ENCODE peak calls at places on chromosomes 16 and 17, in four cellular contexts. V is body of pancreas, O is stomach, I is right lobe of liver. U is an unnamed sample. For H3K27me3 and H3K4me1, the result is how much of the 10 kb centered on the place peaks cover.

GRCh38 chr17:46010597-46011186 is 11.6 kb downstream of the STH start:
- DNase-seq in V (no peak), O (no peak), I (no peak), U (no peak)

GRCh38 chr17:44555056-44555455 is 2.2 kb upstream of the FZD2 start:
- DNase-seq in V (no peak), O (no peak), I (no peak), U (no peak)

GRCh38 chr17:57045868-57046671 is 39.0 kb upstream of the AKAP1 start:
- DNase-seq in V (no peak), O (peak), I (peak), U (peak)

GRCh38 chr16:20851601-20852000 is 45.3 kb downstream of the REXO5 start:
- DNase-seq in V (peak), O (peak), I (peak), U (peak)

GRCh38 chr17:62790554-62790953 is 17.6 kb downstream of the MARCHF10 start:
- DNase-seq in V (no peak), O (no peak), I (no peak), U (no peak)

GRCh38 chr16:23874613-23875294 is 39.0 kb downstream of the PRKCB start:
- DNase-seq in V (no peak), O (no peak), I (no peak), U (no peak)

GRCh38 chr17:76383645-76384221 is 676 bp upstream of the SPHK1 start:
- DNase-seq in V (peak), O (peak), I (no peak), U (peak)

GRCh38 chr17:27415090-27415795 is 41.0 kb upstream of the KSR1 start:
- DNase-seq in V (no peak), O (no peak), I (no peak), U (no peak)

GRCh38 chr17:74085434-74085833 is 118.0 kb upstream of the RPL38 start:
- DNase-seq in V (no peak), O (no peak), I (no peak), U (no peak)

GRCh38 chr16:89009343-89010209 is 32.6 kb upstream of the CBFA2T3 start:
- DNase-seq in V (peak), O (no peak), I (no peak), U (no peak)

GRCh38 chr16:66841366-66841765 is 2.8 kb upstream of the CA7 start:
- DNase-seq in V (no peak), O (peak), I (no peak), U (no peak)

GRCh38 chr17:61966201-61966600 is 38.4 kb upstream of the INTS2 start:
- DNase-seq in V (no peak), O (no peak), I (no peak), U (no peak)

GRCh38 chr17:51643702-51644490 is 383.6 kb downstream of the UTP18 start:
- DNase-seq in V (no peak), O (no peak), I (no peak), U (no peak)

GRCh38 chr16:72094266-72094610 is 591 bp downstream of the DHX38 start:
- DNase-seq in V (no peak), O (no peak), I (no peak), U (no peak)

GRCh38 chr17:76442341-76443338 is 10.3 kb downstream of the UBE2O start:
- DNase-seq in V (no peak), O (no peak), I (no peak), U (no peak)

DNA sequence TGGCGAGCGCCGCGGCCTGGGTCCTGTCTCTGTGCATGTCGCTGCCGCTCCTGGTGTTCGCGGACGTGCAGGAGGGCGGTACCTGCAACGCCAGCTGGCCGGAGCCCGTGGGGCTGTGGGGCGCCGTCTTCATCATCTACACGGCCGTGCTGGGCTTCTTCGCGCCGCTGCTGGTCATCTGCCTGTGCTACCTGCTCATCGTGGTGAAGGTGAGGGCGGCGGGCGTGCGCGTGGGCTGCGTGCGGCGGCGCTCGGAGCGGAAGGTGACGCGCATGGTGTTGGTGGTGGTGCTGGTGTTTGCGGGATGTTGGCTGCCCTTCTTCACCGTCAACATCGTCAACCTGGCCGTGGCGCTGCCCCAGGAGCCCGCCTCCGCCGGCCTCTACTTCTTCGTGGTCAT is 6.8 kb downstream of the SSTR5 start:
- DNase-seq in V (no peak), O (no peak), I (no peak), U (no peak)
- H3K27me3 ChIP-seq in V (under half), O (under half), I (under half), U (under half)

GRCh38 chr16:1998852-1999801 is 9.4 kb downstream of the SYNGR3 start:
- DNase-seq in V (no peak), O (no peak), I (no peak), U (no peak)
- TF ChIP-seq POLR2A in V (no peak), O (no peak), I (no peak), U (no peak)

GRCh38 chr17:81099888-81100287 is 64.9 kb downstream of the BAIAP2 start:
- DNase-seq in V (no peak), O (no peak), I (no peak), U (no peak)
- H3K4me1 ChIP-seq in V (under half), O (under half), I (under half), U (under half)

DNA sequence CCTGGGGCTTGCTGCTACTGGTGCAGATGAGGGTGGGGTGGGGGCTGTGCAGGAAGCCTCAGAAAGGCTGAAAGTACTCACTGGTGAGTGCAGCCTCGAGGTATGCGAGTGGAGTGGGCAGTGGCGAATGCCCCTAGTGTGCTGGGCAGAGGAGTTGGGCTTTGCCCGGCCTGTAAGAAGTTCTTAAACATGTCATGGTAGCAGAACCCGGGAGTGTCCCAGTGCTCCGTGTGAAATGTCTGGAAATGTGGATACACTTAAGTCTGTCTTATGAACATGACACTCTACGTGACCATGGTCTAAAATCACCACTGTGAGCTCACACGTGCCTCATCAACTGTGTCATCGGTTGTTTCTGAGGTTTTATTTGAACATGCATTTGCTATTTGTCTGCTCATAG is 1.7 kb downstream of the SMTNL2 start:
- DNase-seq in V (no peak), O (no peak), I (no peak), U (no peak)
- H3K27me3 ChIP-seq in V (under half), O (under half), I (under half), U (under half)

DNA sequence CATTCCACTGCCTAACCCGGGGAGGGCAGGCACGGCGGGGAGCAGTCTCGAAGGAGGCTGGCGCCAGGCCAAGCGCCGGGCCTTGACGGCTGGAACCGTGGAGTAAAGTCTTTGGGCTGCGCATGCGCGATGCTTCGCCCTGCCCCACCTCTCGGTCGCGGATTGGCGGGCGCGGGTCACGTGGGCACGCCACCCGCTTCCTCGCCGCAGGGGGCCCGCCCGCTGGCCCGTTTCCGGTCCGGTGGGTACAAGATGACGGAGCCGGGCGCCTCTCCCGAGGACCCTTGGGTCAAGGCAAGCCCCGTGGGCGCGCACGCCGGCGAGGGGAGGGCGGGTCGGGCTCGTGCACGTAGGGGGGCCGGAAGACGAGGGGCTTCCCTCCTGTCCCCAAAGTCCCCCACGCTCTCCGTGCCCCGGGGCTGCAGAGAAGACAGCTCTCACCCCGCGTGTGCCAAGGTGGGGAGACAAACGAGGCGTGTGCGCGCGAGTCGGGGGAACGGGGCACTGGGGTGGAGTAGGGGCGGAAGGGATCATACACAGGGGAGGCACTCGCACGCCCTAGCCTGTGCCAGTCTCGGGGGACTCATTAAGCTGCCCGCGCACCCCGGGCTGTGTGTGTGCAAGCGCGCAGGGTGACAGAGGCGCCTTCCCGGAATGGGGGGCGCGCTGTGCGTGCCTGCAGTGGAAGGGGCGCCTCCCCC is at the start of gene MLX:
- DNase-seq in V (peak), O (peak), I (peak), U (peak)
- TF ChIP-seq POLR2A in V (peak), O (no peak), I (peak), U (peak)

GRCh38 chr16:11057696-11058345 is 113.5 kb downstream of the CLEC16A start:
- DNase-seq in V (no peak), O (no peak), I (no peak), U (no peak)

GRCh38 chr16:11056090-11056988 is 112.0 kb downstream of the CLEC16A start:
- DNase-seq in V (no peak), O (no peak), I (no peak), U (no peak)

GRCh38 chr16:11059588-11059987 is 115.2 kb downstream of the CLEC16A start:
- DNase-seq in V (no peak), O (no peak), I (no peak), U (no peak)

GRCh38 chr16:11058820-11059219 is 114.5 kb downstream of the CLEC16A start:
- DNase-seq in V (no peak), O (no peak), I (no peak), U (peak)

DNA sequence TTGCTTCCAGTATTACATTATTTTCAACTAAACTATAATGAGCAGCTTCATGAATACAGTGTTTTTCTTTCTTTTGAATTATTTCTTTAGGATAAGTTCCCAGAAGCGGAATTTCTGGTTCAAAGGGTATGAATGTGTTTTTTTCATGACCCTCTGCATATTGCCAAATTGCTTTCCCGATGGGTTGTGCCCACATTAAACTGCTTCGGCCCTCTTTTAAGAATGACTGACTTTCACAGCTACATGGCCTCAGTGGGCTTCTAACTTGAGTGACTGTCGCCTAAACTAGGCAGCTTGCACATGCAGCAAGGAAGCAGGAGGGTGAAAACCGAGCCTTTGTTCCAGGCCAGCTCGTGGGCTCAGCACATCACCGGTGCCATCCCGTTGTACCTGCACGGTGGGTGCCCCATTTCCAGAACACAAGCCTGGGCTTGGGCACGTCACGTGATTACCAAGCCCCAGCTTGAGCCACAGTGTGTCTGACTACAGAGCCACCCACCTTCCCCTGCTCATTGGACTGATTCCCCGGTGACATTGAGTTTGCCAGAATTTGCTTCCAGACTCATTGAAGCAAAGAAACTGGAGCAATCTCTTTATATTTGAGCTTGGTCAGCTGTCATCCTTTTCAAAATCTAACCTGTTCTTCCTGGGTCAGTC is 112.8 kb downstream of the CLEC16A start:
- DNase-seq in V (no peak), O (no peak), I (no peak), U (no peak)
- H3K4me1 ChIP-seq in V (under half), O (under half), I (under half), U (under half)

GRCh38 chr16:49275870-49276269 is 5.8 kb downstream of the CBLN1 start:
- DNase-seq in V (no peak), O (no peak), I (no peak), U (no peak)
- H3K27me3 ChIP-seq in V (under half), O (under half), I (under half), U (under half)

DNA sequence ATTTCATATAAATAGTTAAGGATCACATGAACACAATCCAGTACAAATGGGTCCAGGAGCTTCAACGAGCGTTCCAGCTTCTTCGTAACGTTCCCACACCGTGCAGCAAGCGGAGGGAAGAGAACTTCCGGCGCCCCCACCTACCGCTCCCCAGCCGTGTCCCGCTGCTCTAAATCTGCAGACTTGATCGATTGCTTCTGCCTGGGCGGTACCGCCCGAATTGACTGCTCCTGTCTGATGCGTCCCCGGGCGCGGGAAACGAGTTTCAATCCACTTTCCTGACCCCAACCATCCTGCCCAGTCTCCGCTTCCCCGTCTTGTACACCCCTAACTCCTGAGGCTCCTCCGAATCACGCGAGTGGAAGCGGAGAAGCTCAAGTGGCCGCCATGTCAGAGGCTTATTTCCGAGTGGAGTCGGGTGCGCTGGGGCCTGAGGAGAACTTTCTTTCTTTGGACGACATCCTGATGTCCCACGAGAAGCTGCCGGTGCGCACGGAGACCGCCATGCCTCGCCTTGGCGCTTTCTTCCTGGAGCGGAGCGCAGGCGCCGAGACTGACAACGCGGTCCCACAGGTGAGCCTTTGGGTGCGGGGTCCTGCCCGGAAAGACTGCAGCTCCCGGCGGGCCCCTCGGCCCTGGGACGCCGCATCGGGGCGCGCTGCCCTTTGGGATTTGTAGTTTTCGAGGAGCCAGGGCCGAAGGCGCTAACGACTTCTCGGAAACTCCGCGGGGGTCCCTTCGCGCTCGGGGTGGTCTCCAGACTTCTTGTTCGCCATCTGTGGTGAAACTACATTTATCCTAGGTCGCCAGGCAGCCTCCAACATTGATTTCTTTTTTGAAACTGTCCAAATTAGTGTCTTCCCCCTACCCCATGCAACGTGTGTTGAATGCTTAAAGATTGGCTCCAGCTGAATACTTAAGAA is at the start of gene GINS3:
- DNase-seq in V (peak), O (peak), I (peak), U (peak)
- TF ChIP-seq POLR2A in V (peak), O (no peak), I (peak), U (no peak)

GRCh38 chr16:16018705-16019104 is 69.3 kb downstream of the ABCC1 start:
- DNase-seq in V (no peak), O (no peak), I (no peak), U (no peak)
- H3K4me1 ChIP-seq in V (under half), O (half or more), I (under half), U (under half)

U was measured in Peyer's patch.